ENCODE peak calls at places on chromosomes 4 and X, in six cellular contexts. H is IMR-90; K is AG04450; T is GM23248; Y is tibial nerve; E is CD4-positive, CD25-positive, alpha-beta regulatory T cell. L is an unnamed sample.

GRCh38 chr4:128601992-128602695 is 207.4 kb upstream of the JADE1 start:
- DNase-seq in H (peak), K (no peak), T (peak), Y (no peak), E (no peak), L (no peak)

GRCh38 chr4:182179105-182179504 is 64.1 kb upstream of the TENM3 start:
- DNase-seq in H (peak), K (peak), T (peak), Y (no peak), E (no peak), L (peak)

GRCh38 chrX:49129427-49129826 is 5.9 kb upstream of the GPKOW start:
- DNase-seq in H (no peak), K (no peak), T (no peak), Y (no peak), E (no peak), L (no peak)

GRCh38 chrX:9147086-9147485 is 113.2 kb upstream of the FAM9B start:
- DNase-seq in H (no peak), K (no peak), T (no peak), Y (no peak), E (no peak), L (no peak)

GRCh38 chr4:57114973-57115372 is 4.8 kb upstream of the IGFBP7 start:
- DNase-seq in H (peak), K (no peak), T (peak), Y (no peak), E (no peak), L (no peak)

GRCh38 chrX:44011505-44011904 is 38.3 kb upstream of the NDP start:
- DNase-seq in H (no peak), K (no peak), T (no peak), Y (no peak), E (no peak), L (no peak)

GRCh38 chr4:3253808-3254207 is 4.8 kb downstream of the MSANTD1 start:
- DNase-seq in H (no peak), K (no peak), T (no peak), Y (peak), E (no peak), L (no peak)

GRCh38 chrX:18598413-18598812 is 73.5 kb downstream of the RS1 start:
- DNase-seq in H (peak), K (no peak), T (no peak), Y (no peak), E (no peak), L (no peak)

GRCh38 chrX:11254417-11255109 is 38.6 kb upstream of the AMELX start:
- DNase-seq in H (no peak), K (no peak), T (no peak), Y (no peak), E (no peak), L (no peak)

GRCh38 chr4:86048426-86048825 is 311.4 kb downstream of the MAPK10 start:
- DNase-seq in H (peak), K (no peak), T (peak), Y (no peak), E (no peak), L (no peak)

GRCh38 chrX:12910424-12910823 is 4.0 kb downstream of the TLR8 start:
- DNase-seq in H (no peak), K (no peak), T (no peak), Y (no peak), E (no peak), L (no peak)

GRCh38 chr4:12724520-12724919 is 759.6 kb downstream of the RAB28 start:
- DNase-seq in H (no peak), K (no peak), T (peak), Y (no peak), E (no peak), L (no peak)

GRCh38 chr4:86043755-86044592 is 315.9 kb downstream of the MAPK10 start:
- DNase-seq in H (peak), K (no peak), T (peak), Y (no peak), E (no peak), L (peak)

GRCh38 chr4:107862658-107863057 is 37.9 kb downstream of the SGMS2 start:
- DNase-seq in H (peak), K (no peak), T (peak), Y (no peak), E (no peak), L (no peak)

GRCh38 chr4:88418411-88418810 is 38.5 kb upstream of the HERC5 start:
- DNase-seq in H (no peak), K (no peak), T (no peak), Y (no peak), E (no peak), L (no peak)

GRCh38 chr4:23894021-23894420 is 4.2 kb upstream of the PPARGC1A start:
- DNase-seq in H (no peak), K (no peak), T (no peak), Y (no peak), E (no peak), L (no peak)

GRCh38 chr4:148258526-148258925 is 183.7 kb downstream of the NR3C2 start:
- DNase-seq in H (no peak), K (no peak), T (no peak), Y (no peak), E (no peak), L (no peak)

GRCh38 chr4:113169368-113169767 is 119.9 kb downstream of the ANK2 start:
- DNase-seq in H (no peak), K (no peak), T (no peak), Y (no peak), E (no peak), L (no peak)

GRCh38 chr4:57676394-57676793 is 566.2 kb upstream of the IGFBP7 start:
- DNase-seq in H (no peak), K (no peak), T (no peak), Y (no peak), E (no peak), L (no peak)

GRCh38 chr4:89434364-89434988 is 126.9 kb upstream of the GPRIN3 start:
- DNase-seq in H (peak), K (no peak), T (peak), Y (no peak), E (no peak), L (no peak)

GRCh38 chr4:70670332-70671014 is 4.2 kb upstream of the JCHAIN start:
- DNase-seq in H (peak), K (no peak), T (peak), Y (no peak), E (no peak), L (no peak)

GRCh38 chr4:145828802-145829485 is 109.7 kb downstream of the ZNF827 start:
- DNase-seq in H (no peak), K (no peak), T (no peak), Y (no peak), E (no peak), L (no peak)

GRCh38 chrX:17377795-17378194 is 2.8 kb downstream of the NHS start:
- DNase-seq in H (no peak), K (no peak), T (peak), Y (no peak), E (no peak), L (no peak)

GRCh38 chr4:186651624-186652023 is 72.0 kb downstream of the FAT1 start:
- DNase-seq in H (no peak), K (no peak), T (no peak), Y (peak), E (no peak), L (no peak)

GRCh38 chr4:163111588-163111987 is 55.1 kb downstream of the NAF1 start:
- DNase-seq in H (peak), K (no peak), T (peak), Y (no peak), E (no peak), L (peak)

GRCh38 chrX:40420899-40421729 is 159.7 kb upstream of the ATP6AP2 start:
- DNase-seq in H (no peak), K (no peak), T (peak), Y (no peak), E (no peak), L (no peak)

GRCh38 chr4:43379001-43379400 is 486.5 kb downstream of the GRXCR1 start:
- DNase-seq in H (no peak), K (no peak), T (no peak), Y (no peak), E (no peak), L (no peak)

GRCh38 chr4:113394730-113395530 is 345.5 kb downstream of the ANK2 start:
- DNase-seq in H (peak), K (peak), T (peak), Y (no peak), E (peak), L (peak)

GRCh38 chr4:144845411-144845810 is 199.5 kb downstream of the HHIP start:
- DNase-seq in H (no peak), K (no peak), T (no peak), Y (no peak), E (no peak), L (no peak)

GRCh38 chr4:55866973-55867574 is 13.6 kb downstream of the EXOC1 start:
- DNase-seq in H (peak), K (no peak), T (peak), Y (no peak), E (peak), L (peak)

GRCh38 chr4:83852085-83852451 is 316.2 kb downstream of the GPAT3 start:
- DNase-seq in H (peak), K (peak), T (peak), Y (no peak), E (no peak), L (no peak)

GRCh38 chr4:113153529-113154101 is 104.2 kb downstream of the ANK2 start:
- DNase-seq in H (no peak), K (no peak), T (peak), Y (no peak), E (no peak), L (no peak)

GRCh38 chr4:73234712-73235111 is 23.9 kb downstream of the ANKRD17 start:
- DNase-seq in H (peak), K (no peak), T (no peak), Y (no peak), E (no peak), L (no peak)

GRCh38 chrX:98380556-98380955 is 1496.8 kb downstream of the RPA4 start:
- DNase-seq in H (no peak), K (no peak), T (no peak), Y (no peak), E (no peak), L (no peak)

GRCh38 chr4:181597766-181598165 is 645.4 kb upstream of the TENM3 start:
- DNase-seq in H (peak), K (no peak), T (no peak), Y (no peak), E (no peak), L (no peak)

GRCh38 chr4:177313263-177313662 is 3.6 kb downstream of the NEIL3 start:
- DNase-seq in H (peak), K (no peak), T (peak), Y (no peak), E (no peak), L (no peak)

GRCh38 chrX:48945517-48946348 is 11.7 kb downstream of the OTUD5 start:
- DNase-seq in H (peak), K (peak), T (peak), Y (no peak), E (peak), L (peak)

GRCh38 chrX:154083134-154083517 is 14.4 kb downstream of the MECP2 start:
- DNase-seq in H (no peak), K (no peak), T (no peak), Y (no peak), E (no peak), L (no peak)

GRCh38 chrX:154084449-154085300 is 12.8 kb downstream of the MECP2 start:
- DNase-seq in H (no peak), K (no peak), T (no peak), Y (no peak), E (no peak), L (no peak)

DNA sequence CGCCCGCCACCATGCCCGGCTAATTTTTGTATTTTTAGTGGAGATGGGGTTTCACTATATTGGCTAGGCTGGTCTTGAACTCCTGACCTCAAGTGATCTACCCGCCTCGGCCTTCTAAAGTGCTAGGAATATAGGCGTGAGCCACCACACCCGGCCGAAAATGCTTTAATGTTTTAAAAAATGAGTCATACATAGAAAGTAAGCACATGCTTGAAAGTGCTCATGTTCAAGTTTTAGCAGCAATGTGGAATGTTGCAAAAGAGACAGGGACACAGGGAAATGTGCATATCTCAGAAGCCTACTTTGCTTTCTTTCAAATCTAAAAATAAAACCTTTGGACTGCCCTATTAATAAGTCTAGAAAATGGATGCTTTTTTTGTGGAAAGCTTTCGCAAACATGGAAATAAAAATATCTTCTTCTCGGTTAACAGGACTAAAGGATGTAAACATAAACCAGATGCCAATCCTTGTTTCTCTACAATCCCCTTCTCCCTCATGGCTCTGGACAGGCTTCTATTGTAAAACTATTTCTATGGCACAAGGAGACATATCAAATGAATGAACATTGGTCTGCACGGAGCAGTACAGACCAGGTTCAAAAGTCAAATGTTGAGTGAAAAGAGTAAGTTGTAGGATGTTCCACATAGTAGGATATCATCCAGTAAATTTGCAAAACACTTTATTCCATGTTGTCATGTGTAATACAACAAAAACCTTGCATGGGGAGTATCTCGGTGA is 15.0 kb downstream of the MECP2 start:
- DNase-seq in H (peak), K (peak), T (peak), Y (no peak), E (no peak), L (no peak)
- H3K27ac ChIP-seq in H (no peak), K (peak), T (peak), Y (peak), E (peak), L (no peak)

DNA sequence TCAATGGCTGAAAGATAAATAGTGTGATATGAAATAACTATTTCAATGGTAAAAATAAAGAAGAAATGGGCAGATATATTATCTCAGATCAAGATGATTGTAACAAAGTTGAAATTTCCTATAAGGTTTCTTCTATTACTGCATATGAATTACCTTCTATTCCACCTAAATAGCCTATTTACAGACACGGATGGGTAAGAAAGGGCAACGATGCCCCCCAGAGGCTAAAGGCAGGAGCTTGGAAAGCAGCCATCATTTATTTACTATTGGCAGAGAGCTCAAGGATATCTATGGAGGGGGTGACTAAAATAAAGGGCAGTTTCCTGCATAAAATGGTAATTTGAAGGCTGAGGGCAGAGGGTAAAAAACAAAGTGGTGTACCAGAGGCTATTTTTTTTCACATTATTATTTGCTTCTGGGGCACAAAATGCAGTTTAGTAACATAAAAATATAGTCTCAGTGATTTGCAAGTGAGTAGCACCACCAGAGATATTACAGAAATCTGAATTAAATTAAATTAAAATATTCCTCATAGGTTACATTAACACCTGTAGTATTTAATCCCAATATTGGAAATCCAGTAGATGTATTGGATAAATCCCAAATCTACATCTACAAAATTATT is 123.1 kb downstream of the BTC start:
- DNase-seq in H (peak), K (peak), T (peak), Y (no peak), E (no peak), L (peak)
- H3K27ac ChIP-seq in H (no peak), K (no peak), T (no peak), Y (no peak), E (no peak), L (no peak)

DNA sequence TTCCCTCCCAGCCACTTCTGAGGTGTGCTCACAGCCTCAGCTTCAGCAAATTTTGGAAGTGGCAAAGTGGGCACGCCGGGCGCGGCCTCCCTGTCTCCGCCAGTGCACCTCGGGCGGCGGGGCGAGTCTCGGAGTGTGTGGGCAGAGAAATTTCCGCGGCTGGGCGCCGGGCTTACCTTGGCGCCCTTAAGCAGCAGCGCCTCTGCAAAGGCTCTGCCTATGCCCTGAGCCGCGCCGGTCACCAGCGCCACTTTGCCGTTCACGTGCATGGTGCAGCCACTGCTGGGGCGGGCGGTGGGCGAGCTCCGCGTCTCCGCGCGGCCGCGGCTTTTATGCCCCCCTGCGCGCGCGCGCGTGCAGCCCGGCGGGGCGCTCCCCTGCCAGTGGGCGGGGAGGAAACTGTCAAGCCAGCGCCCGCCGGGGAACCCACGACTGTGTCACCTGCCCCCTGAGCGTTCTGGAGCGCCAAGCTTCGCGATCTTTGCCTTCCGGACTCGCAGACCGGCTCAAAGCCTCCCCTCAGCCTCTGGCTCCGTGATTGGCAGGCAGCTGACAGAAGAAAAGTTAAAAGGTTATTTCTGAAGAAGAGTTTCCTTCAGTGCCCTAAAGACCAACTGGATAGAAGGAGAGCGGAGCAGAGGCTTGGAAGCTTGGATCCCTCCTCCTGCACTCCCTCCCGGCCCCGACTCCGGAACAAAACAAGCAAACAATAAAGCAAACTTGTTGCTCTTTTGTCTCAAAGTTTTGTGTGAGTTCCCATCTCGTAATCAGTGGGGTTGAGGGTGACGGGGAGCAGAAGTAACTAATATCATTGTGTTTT is at the start of gene HPGD:
- DNase-seq in H (no peak), K (no peak), T (peak), Y (no peak), E (peak), L (peak)
- H3K27ac ChIP-seq in H (no peak), K (no peak), T (no peak), Y (peak), E (peak), L (no peak)

GRCh38 chr4:40702137-40702799 is 47.5 kb upstream of the NSUN7 start:
- DNase-seq in H (no peak), K (no peak), T (no peak), Y (no peak), E (no peak), L (no peak)
- H3K27ac ChIP-seq in H (no peak), K (no peak), T (no peak), Y (no peak), E (no peak), L (no peak)

DNA sequence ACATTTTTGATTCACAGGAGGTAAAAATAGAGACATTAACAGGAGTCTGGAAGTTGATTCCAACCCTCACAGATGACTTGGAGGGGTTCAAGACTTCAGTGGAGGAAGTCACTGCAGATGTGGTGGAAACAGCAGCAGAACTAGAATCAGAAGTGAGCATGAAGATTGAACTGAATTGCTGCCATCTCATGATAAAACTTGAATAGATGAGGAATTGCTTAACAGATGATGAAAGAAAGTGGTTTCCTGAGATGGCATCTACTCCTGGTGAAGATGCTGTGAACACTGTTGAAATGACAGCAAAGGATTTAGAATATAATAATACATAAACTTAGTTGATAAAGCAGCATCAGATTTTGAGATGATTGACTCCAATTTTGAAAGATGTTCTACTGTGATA is 76.6 kb downstream of the RELL1 start:
- DNase-seq in H (no peak), K (no peak), T (no peak), Y (no peak), E (no peak), L (no peak)
- H3K27ac ChIP-seq in H (no peak), K (no peak), T (no peak), Y (no peak), E (no peak), L (no peak)

DNA sequence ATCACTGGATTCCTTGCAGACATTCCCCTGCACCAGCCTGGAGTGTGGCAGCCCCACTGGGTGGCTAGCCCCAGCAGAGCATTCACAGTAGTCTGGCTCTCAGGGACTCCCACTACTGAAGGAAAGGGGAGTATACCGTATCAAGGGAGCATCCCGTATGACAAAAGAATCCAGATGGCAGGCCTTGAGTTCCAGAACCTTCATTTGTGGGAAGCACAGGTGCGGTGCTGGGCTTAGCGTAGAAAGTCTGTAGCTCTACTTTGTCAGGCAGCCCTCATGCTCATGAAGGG is 79.6 kb downstream of the CENPC start:
- DNase-seq in H (no peak), K (no peak), T (no peak), Y (no peak), E (no peak), L (no peak)
- H3K27ac ChIP-seq in H (no peak), K (no peak), T (no peak), Y (no peak), E (no peak), L (no peak)

L was measured in WERI-Rb-1.